ENCODE peak calls at places on chromosomes 13 and 19, in four cellular contexts. I, O, U and X are unnamed samples.

GRCh38 chr19:34989248-34989797 is 10.8 kb upstream of the GRAMD1A start:
- DNase-seq in I (no peak), O (no peak), U (no peak), X (no peak)

GRCh38 chr19:46115396-46116109 is 8.9 kb downstream of the IGFL3 start:
- DNase-seq in I (no peak), O (no peak), U (no peak), X (no peak)

GRCh38 chr13:32783067-32783466 is 196.8 kb downstream of the PDS5B start:
- DNase-seq in I (no peak), O (no peak), U (no peak), X (no peak)

GRCh38 chr19:50155520-50156109 is 7.5 kb downstream of the IZUMO2 start:
- DNase-seq in I (peak), O (no peak), U (peak), X (peak)

GRCh38 chr19:44722131-44723121 is 23.5 kb downstream of the CEACAM16 start:
- DNase-seq in I (no peak), O (no peak), U (peak), X (no peak)

GRCh38 chr13:101346942-101347728 is 69.2 kb downstream of the NALCN start:
- DNase-seq in I (no peak), O (no peak), U (no peak), X (no peak)

GRCh38 chr13:74289130-74289529 is 154.9 kb upstream of the KLF12 start:
- DNase-seq in I (no peak), O (no peak), U (no peak), X (no peak)

GRCh38 chr19:19575411-19575810 is 37.3 kb downstream of the CILP2 start:
- DNase-seq in I (no peak), O (no peak), U (no peak), X (no peak)

GRCh38 chr13:100721885-100722512 is 47.4 kb upstream of the TMTC4 start:
- DNase-seq in I (peak), O (peak), U (peak), X (peak)

GRCh38 chr19:50638576-50638975 is 1.1 kb downstream of the SYT3 start:
- DNase-seq in I (no peak), O (no peak), U (no peak), X (no peak)

GRCh38 chr13:111924676-111925075 is 142.3 kb upstream of the SOX1 start:
- DNase-seq in I (no peak), O (no peak), U (no peak), X (no peak)

GRCh38 chr13:114319441-114319871 is 5.2 kb downstream of the CHAMP1 start:
- DNase-seq in I (no peak), O (no peak), U (no peak), X (no peak)

GRCh38 chr13:41428155-41428554 is 29.2 kb upstream of the RGCC start:
- DNase-seq in I (peak), O (no peak), U (no peak), X (no peak)

GRCh38 chr19:43914051-43914450 is 21.0 kb downstream of the ZNF45 start:
- DNase-seq in I (no peak), O (no peak), U (no peak), X (no peak)

GRCh38 chr19:39539165-39539518 is 819 bp downstream of the EID2 start:
- DNase-seq in I (no peak), O (peak), U (peak), X (no peak)

GRCh38 chr19:9565900-9566705 is 18.2 kb downstream of the ZNF121 start:
- DNase-seq in I (no peak), O (no peak), U (no peak), X (no peak)

GRCh38 chr19:58059681-58060080 is 599 bp downstream of the ZNF135 start:
- DNase-seq in I (no peak), O (no peak), U (no peak), X (no peak)

GRCh38 chr13:113557013-113557412 is 27.5 kb upstream of the TFDP1 start:
- DNase-seq in I (no peak), O (no peak), U (no peak), X (no peak)

GRCh38 chr13:72151241-72151640 is 284.2 kb upstream of the DACH1 start:
- DNase-seq in I (no peak), O (no peak), U (no peak), X (no peak)

GRCh38 chr13:70668293-70668692 is 560.0 kb upstream of the KLHL1 start:
- DNase-seq in I (peak), O (peak), U (no peak), X (no peak)

GRCh38 chr19:53102186-53102585 is 1.0 kb downstream of the ZNF160 start:
- DNase-seq in I (no peak), O (no peak), U (peak), X (no peak)

GRCh38 chr13:22422023-22422422 is 751.1 kb downstream of the FGF9 start:
- DNase-seq in I (no peak), O (no peak), U (no peak), X (no peak)

GRCh38 chr19:41232686-41233085 is 13.7 kb downstream of the AXL start:
- DNase-seq in I (no peak), O (no peak), U (no peak), X (no peak)

GRCh38 chr19:48967346-48968178 is 2.5 kb downstream of the FTL start:
- DNase-seq in I (no peak), O (peak), U (peak), X (no peak)

GRCh38 chr13:48233097-48233885 is at the start of gene ITM2B:
- DNase-seq in I (peak), O (peak), U (peak), X (peak)

GRCh38 chr19:33953592-33953991 is 156.9 kb downstream of the KCTD15 start:
- DNase-seq in I (no peak), O (no peak), U (no peak), X (no peak)

GRCh38 chr19:6718111-6718740 is 2.2 kb downstream of the C3 start:
- DNase-seq in I (no peak), O (no peak), U (no peak), X (no peak)

GRCh38 chr13:57629821-57630235 is 1.7 kb upstream of the PCDH17 start:
- DNase-seq in I (peak), O (no peak), U (no peak), X (peak)

GRCh38 chr19:13864513-13865242 is 12.3 kb upstream of the NANOS3 start:
- DNase-seq in I (no peak), O (no peak), U (no peak), X (no peak)

GRCh38 chr19:12665281-12665573 is 1.3 kb downstream of the MAN2B1 start:
- DNase-seq in I (no peak), O (no peak), U (no peak), X (no peak)

GRCh38 chr19:50264483-50265186 is 61.2 kb downstream of the MYH14 start:
- DNase-seq in I (no peak), O (peak), U (peak), X (peak)

GRCh38 chr13:92682832-92683517 is 543.6 kb upstream of the GPC6 start:
- DNase-seq in I (no peak), O (no peak), U (peak), X (no peak)

GRCh38 chr13:81406639-81407292 is 1065.8 kb upstream of the SPRY2 start:
- DNase-seq in I (no peak), O (no peak), U (no peak), X (no peak)

GRCh38 chr19:2469102-2469914 is 6.6 kb upstream of the GADD45B start:
- DNase-seq in I (no peak), O (no peak), U (peak), X (no peak)

GRCh38 chr19:44607049-44607448 is 6.3 kb upstream of the IGSF23 start:
- DNase-seq in I (no peak), O (no peak), U (no peak), X (no peak)

GRCh38 chr13:27619093-27619705 is 1.1 kb downstream of the LNX2 start:
- DNase-seq in I (no peak), O (peak), U (no peak), X (no peak)

GRCh38 chr19:33473644-33474305 is 47.8 kb downstream of the PEPD start:
- DNase-seq in I (no peak), O (no peak), U (no peak), X (no peak)

GRCh38 chr19:39684283-39684682 is 20.0 kb upstream of the LGALS14 start:
- DNase-seq in I (no peak), O (no peak), U (no peak), X (no peak)

GRCh38 chr19:44905437-44906160 is at the start of gene APOE:
- DNase-seq in I (peak), O (peak), U (peak), X (no peak)

GRCh38 chr13:110356362-110356761 is 49.3 kb downstream of the COL4A2 start:
- DNase-seq in I (no peak), O (no peak), U (no peak), X (no peak)
- TF ChIP-seq SP1 in I (no peak), O (no peak), U (no peak), X (no peak)

DNA sequence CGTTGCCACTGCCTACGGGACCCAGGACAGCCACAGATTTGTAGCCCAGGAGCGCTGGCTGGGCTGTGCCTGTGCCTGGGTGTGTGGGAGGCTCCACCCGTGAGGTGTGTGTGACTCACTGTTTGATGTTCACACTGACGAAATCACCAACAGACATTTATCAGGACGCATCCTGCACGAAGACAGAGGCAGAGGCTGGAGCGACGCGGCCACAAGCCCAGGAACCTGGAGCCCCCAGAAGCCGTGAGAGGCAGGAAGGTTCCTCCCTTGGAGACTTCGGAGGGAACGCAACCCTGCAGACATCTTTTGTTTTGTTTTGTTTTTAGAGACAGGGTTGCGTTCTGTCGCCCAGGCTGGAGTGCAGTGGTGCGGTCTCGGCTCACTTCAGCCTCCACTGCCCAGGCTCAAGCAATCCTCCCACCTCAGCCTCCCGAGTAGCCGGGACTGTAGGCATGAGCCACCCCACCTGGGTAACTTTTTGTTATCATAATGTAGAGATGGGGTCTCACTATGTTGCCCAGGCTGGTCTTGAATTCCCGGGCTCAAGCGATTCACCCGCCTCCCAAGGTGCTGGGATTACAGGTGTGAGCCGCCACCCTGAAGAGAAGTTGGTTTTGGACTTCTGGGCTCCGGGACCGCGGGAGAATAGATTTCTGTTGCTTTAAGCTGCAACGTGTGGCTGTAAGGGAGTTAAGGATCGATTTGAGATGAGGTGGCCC is 25.0 kb upstream of the WDR18 start:
- DNase-seq in I (no peak), O (peak), U (peak), X (no peak)
- TF ChIP-seq ELF4 in I (no peak), O (no peak), U (peak), X (no peak)

DNA sequence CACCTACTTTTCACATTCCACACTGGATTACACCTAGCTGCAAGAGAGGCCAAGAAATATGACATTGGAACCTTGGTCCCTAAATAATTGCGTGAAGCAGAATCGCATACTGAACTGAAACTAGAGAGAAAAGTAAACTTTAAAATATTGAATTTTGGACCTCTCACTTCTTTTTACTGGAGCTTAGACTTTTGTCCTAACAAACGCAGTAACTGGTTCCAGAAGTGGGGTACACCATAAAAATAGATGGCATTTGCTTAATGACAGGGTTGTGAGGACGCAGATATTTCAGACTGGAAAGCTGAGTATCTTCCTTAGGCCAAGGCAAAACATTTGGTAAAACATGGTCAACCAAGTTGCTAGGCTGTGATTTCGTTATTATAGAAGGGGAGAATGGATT is 19.2 kb upstream of the TPM4 start:
- DNase-seq in I (no peak), O (no peak), U (no peak), X (no peak)
- TF ChIP-seq SP1 in I (no peak), O (no peak), U (no peak), X (no peak)

GRCh38 chr13:94196426-94196825 is 283.1 kb downstream of the DCT start:
- DNase-seq in I (no peak), O (no peak), U (no peak), X (no peak)

GRCh38 chr13:94198666-94199065 is 280.8 kb downstream of the DCT start:
- DNase-seq in I (no peak), O (no peak), U (no peak), X (no peak)

GRCh38 chr13:94199135-94199534 is 280.3 kb downstream of the DCT start:
- DNase-seq in I (no peak), O (no peak), U (no peak), X (no peak)

GRCh38 chr13:94192576-94192975 is 286.9 kb downstream of the DCT start:
- DNase-seq in I (peak), O (peak), U (peak), X (peak)

GRCh38 chr13:94195715-94196114 is 283.8 kb downstream of the DCT start:
- DNase-seq in I (no peak), O (no peak), U (no peak), X (no peak)
- TF ChIP-seq ELF4 in I (no peak), O (no peak), U (no peak), X (no peak)

DNA sequence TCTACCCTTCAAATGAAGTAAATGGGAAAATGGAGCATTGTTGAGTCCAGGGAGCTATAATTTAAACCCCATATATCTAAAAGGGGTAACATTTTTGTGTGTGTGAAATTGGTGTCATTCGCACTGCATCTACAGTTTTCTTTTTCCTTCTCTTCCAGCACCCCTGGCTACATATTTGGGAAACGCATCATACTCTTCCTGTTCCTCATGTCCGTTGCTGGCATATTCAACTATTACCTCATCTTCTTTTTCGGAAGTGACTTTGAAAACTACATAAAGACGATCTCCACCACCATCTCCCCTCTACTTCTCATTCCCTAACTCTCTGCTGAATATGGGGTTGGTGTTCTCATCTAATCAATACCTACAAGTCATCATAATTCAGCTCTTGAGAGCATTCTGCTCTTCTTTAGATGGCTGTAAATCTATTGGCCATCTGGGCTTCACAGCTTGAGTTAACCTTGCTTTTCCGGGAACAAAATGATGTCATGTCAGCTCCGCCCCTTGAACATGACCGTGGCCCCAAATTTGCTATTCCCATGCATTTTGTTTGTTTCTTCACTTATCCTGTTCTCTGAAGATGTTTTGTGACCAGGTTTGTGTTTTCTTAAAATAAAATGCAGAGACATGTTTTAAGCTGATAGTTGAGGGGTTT is 28.6 kb downstream of the ALOX5AP start:
- DNase-seq in I (no peak), O (no peak), U (no peak), X (no peak)
- TF ChIP-seq SP1 in I (no peak), O (no peak), U (no peak), X (no peak)

GRCh38 chr19:920051-920857 is 3.1 kb downstream of the KISS1R start:
- DNase-seq in I (peak), O (no peak), U (no peak), X (no peak)
- TF ChIP-seq ELF4 in I (no peak), O (no peak), U (no peak), X (no peak)